ENCODE peak calls at places on chromosomes 11 and 22, in six cellular contexts. One of them, this sample, is unnamed.

GRCh38 chr11:44566952-44567875 is 1.8 kb downstream of the CD82 start:
- DNase-seq in stomach: no peak
- DNase-seq in endothelial cell of umbilical vein: no peak
- DNase-seq in right lobe of liver: no peak
- DNase-seq in Peyer's patch: peak; percentile 51
- DNase-seq in spleen: no peak
- DNase-seq in this sample: no peak

GRCh38 chr22:21726650-21727049 is 8.9 kb downstream of the YPEL1 start:
- DNase-seq in stomach: no peak
- DNase-seq in endothelial cell of umbilical vein: no peak
- DNase-seq in right lobe of liver: no peak
- DNase-seq in Peyer's patch: no peak
- DNase-seq in spleen: no peak
- DNase-seq in this sample: peak; percentile 62

GRCh38 chr11:88320149-88320559 is 17.4 kb downstream of the CTSC start:
- DNase-seq in stomach: no peak
- DNase-seq in endothelial cell of umbilical vein: peak; percentile 25
- DNase-seq in right lobe of liver: no peak
- DNase-seq in Peyer's patch: no peak
- DNase-seq in spleen: no peak
- DNase-seq in this sample: no peak

GRCh38 chr11:70158201-70158600 is 44.9 kb upstream of the FADD start:
- DNase-seq in stomach: no peak
- DNase-seq in endothelial cell of umbilical vein: no peak
- DNase-seq in right lobe of liver: peak; percentile 30
- DNase-seq in Peyer's patch: no peak
- DNase-seq in spleen: no peak
- DNase-seq in this sample: no peak

GRCh38 chr11:129372609-129373488 is 2.8 kb upstream of the BARX2 start:
- DNase-seq in stomach: no peak
- DNase-seq in endothelial cell of umbilical vein: no peak
- DNase-seq in right lobe of liver: no peak
- DNase-seq in Peyer's patch: no peak
- DNase-seq in spleen: no peak
- DNase-seq in this sample: no peak

GRCh38 chr22:36298118-36298517 is 45.2 kb downstream of the APOL1 start:
- DNase-seq in stomach: no peak
- DNase-seq in endothelial cell of umbilical vein: no peak
- DNase-seq in right lobe of liver: no peak
- DNase-seq in Peyer's patch: no peak
- DNase-seq in spleen: peak; percentile 30
- DNase-seq in this sample: no peak

GRCh38 chr11:13238879-13239514 is 38.6 kb upstream of the BMAL1 start:
- DNase-seq in stomach: peak; percentile 54
- DNase-seq in endothelial cell of umbilical vein: peak; percentile 38
- DNase-seq in right lobe of liver: peak; percentile 35
- DNase-seq in Peyer's patch: peak; percentile 34
- DNase-seq in spleen: no peak
- DNase-seq in this sample: peak; percentile 12

GRCh38 chr11:65606876-65607613 is 7.0 kb downstream of the MAP3K11 start:
- DNase-seq in stomach: peak; percentile 95
- DNase-seq in endothelial cell of umbilical vein: peak; percentile 96
- DNase-seq in right lobe of liver: peak; percentile 75
- DNase-seq in Peyer's patch: peak; percentile 47
- DNase-seq in spleen: peak; percentile 90
- DNase-seq in this sample: peak; percentile 65

GRCh38 chr11:8828580-8829358 is 82.2 kb upstream of the AKIP1 start:
- DNase-seq in stomach: no peak
- DNase-seq in endothelial cell of umbilical vein: no peak
- DNase-seq in right lobe of liver: no peak
- DNase-seq in Peyer's patch: no peak
- DNase-seq in spleen: no peak
- DNase-seq in this sample: no peak

GRCh38 chr11:10693509-10694071 is at the start of gene IRAG1:
- DNase-seq in stomach: peak; percentile 38
- DNase-seq in endothelial cell of umbilical vein: no peak
- DNase-seq in right lobe of liver: no peak
- DNase-seq in Peyer's patch: no peak
- DNase-seq in spleen: no peak
- DNase-seq in this sample: no peak

GRCh38 chr11:39236916-39237315 is 2222.5 kb downstream of the LRRC4C start:
- DNase-seq in stomach: no peak
- DNase-seq in endothelial cell of umbilical vein: no peak
- DNase-seq in right lobe of liver: no peak
- DNase-seq in Peyer's patch: no peak
- DNase-seq in spleen: no peak
- DNase-seq in this sample: no peak

GRCh38 chr11:297666-298405 is 1.5 kb downstream of the IFITM5 start:
- DNase-seq in stomach: no peak
- DNase-seq in endothelial cell of umbilical vein: no peak
- DNase-seq in right lobe of liver: peak; percentile 18
- DNase-seq in Peyer's patch: peak; percentile 55
- DNase-seq in spleen: peak; percentile 75
- DNase-seq in this sample: no peak

GRCh38 chr11:86904001-86904400 is 51.2 kb downstream of the FZD4 start:
- DNase-seq in stomach: no peak
- DNase-seq in endothelial cell of umbilical vein: no peak
- DNase-seq in right lobe of liver: no peak
- DNase-seq in Peyer's patch: no peak
- DNase-seq in spleen: no peak
- DNase-seq in this sample: no peak

GRCh38 chr22:24695958-24696511 is 78.5 kb downstream of the PIWIL3 start:
- DNase-seq in stomach: peak; percentile 47
- DNase-seq in endothelial cell of umbilical vein: no peak
- DNase-seq in right lobe of liver: no peak
- DNase-seq in Peyer's patch: no peak
- DNase-seq in spleen: no peak
- DNase-seq in this sample: no peak

GRCh38 chr22:42881982-42882656 is 25.0 kb upstream of the ARFGAP3 start:
- DNase-seq in stomach: peak; percentile 69
- DNase-seq in endothelial cell of umbilical vein: no peak
- DNase-seq in right lobe of liver: peak; percentile 84
- DNase-seq in Peyer's patch: no peak
- DNase-seq in spleen: no peak
- DNase-seq in this sample: no peak

GRCh38 chr11:112248216-112248615 is 12.4 kb downstream of the PLET1 start:
- DNase-seq in stomach: no peak
- DNase-seq in endothelial cell of umbilical vein: no peak
- DNase-seq in right lobe of liver: no peak
- DNase-seq in Peyer's patch: no peak
- DNase-seq in spleen: no peak
- DNase-seq in this sample: no peak

GRCh38 chr11:96748639-96749370 is 359.0 kb downstream of the JRKL start:
- DNase-seq in stomach: no peak
- DNase-seq in endothelial cell of umbilical vein: peak; percentile 75
- DNase-seq in right lobe of liver: no peak
- DNase-seq in Peyer's patch: no peak
- DNase-seq in spleen: no peak
- DNase-seq in this sample: no peak

GRCh38 chr11:66188580-66188979 is 79.9 kb upstream of the RAB1B start:
- DNase-seq in stomach: no peak
- DNase-seq in endothelial cell of umbilical vein: peak; percentile 77
- DNase-seq in right lobe of liver: no peak
- DNase-seq in Peyer's patch: no peak
- DNase-seq in spleen: no peak
- DNase-seq in this sample: no peak

GRCh38 chr22:46373838-46374662 is 38.5 kb downstream of the TRMU start:
- DNase-seq in stomach: no peak
- DNase-seq in endothelial cell of umbilical vein: peak; percentile 51
- DNase-seq in right lobe of liver: no peak
- DNase-seq in Peyer's patch: no peak
- DNase-seq in spleen: no peak
- DNase-seq in this sample: peak; percentile 60

GRCh38 chr22:35727436-35727835 is 9.8 kb downstream of the APOL5 start:
- DNase-seq in stomach: peak; percentile 24
- DNase-seq in endothelial cell of umbilical vein: no peak
- DNase-seq in right lobe of liver: no peak
- DNase-seq in Peyer's patch: no peak
- DNase-seq in spleen: no peak
- DNase-seq in this sample: no peak

GRCh38 chr11:76523147-76523546 is 78.3 kb downstream of the EMSY start:
- DNase-seq in stomach: no peak
- DNase-seq in endothelial cell of umbilical vein: no peak
- DNase-seq in right lobe of liver: no peak
- DNase-seq in Peyer's patch: no peak
- DNase-seq in spleen: no peak
- DNase-seq in this sample: no peak

GRCh38 chr11:113475160-113475761 is at the start of gene DRD2:
- DNase-seq in stomach: no peak
- DNase-seq in endothelial cell of umbilical vein: no peak
- DNase-seq in right lobe of liver: no peak
- DNase-seq in Peyer's patch: no peak
- DNase-seq in spleen: no peak
- DNase-seq in this sample: no peak

GRCh38 chr11:66728760-66729385 is at the start of gene SPTBN2:
- DNase-seq in stomach: no peak
- DNase-seq in endothelial cell of umbilical vein: no peak
- DNase-seq in right lobe of liver: no peak
- DNase-seq in Peyer's patch: no peak
- DNase-seq in spleen: no peak
- DNase-seq in this sample: no peak

GRCh38 chr22:23215294-23216204 is 35.2 kb downstream of the BCR start:
- DNase-seq in stomach: peak; percentile 66
- DNase-seq in endothelial cell of umbilical vein: peak; percentile 99
- DNase-seq in right lobe of liver: peak; percentile 2
- DNase-seq in Peyer's patch: no peak
- DNase-seq in spleen: peak; percentile 39
- DNase-seq in this sample: no peak

GRCh38 chr11:106077609-106078517 is at the start of gene AASDHPPT:
- DNase-seq in stomach: peak; percentile 34
- DNase-seq in endothelial cell of umbilical vein: peak; percentile 79
- DNase-seq in right lobe of liver: peak; percentile 20
- DNase-seq in Peyer's patch: no peak
- DNase-seq in spleen: no peak
- DNase-seq in this sample: no peak

GRCh38 chr22:29308148-29308790 is 1.8 kb downstream of the GAS2L1 start:
- DNase-seq in stomach: no peak
- DNase-seq in endothelial cell of umbilical vein: no peak
- DNase-seq in right lobe of liver: no peak
- DNase-seq in Peyer's patch: no peak
- DNase-seq in spleen: no peak
- DNase-seq in this sample: no peak

GRCh38 chr22:29305836-29306174 is 645 bp upstream of the GAS2L1 start:
- DNase-seq in stomach: no peak
- DNase-seq in endothelial cell of umbilical vein: no peak
- DNase-seq in right lobe of liver: no peak
- DNase-seq in Peyer's patch: no peak
- DNase-seq in spleen: no peak
- DNase-seq in this sample: no peak

GRCh38 chr22:29307658-29308147 is 1.3 kb downstream of the GAS2L1 start:
- DNase-seq in stomach: no peak
- DNase-seq in endothelial cell of umbilical vein: no peak
- DNase-seq in right lobe of liver: no peak
- DNase-seq in Peyer's patch: no peak
- DNase-seq in spleen: no peak
- DNase-seq in this sample: no peak

GRCh38 chr22:29306175-29306829 is at the start of gene GAS2L1:
- DNase-seq in stomach: peak; percentile 81
- DNase-seq in endothelial cell of umbilical vein: peak; percentile 85
- DNase-seq in right lobe of liver: peak; percentile 89
- DNase-seq in Peyer's patch: peak; percentile 37
- DNase-seq in spleen: peak; percentile 89
- DNase-seq in this sample: peak; percentile 73

GRCh38 chr22:29306830-29307657 is 594 bp downstream of the GAS2L1 start:
- DNase-seq in stomach: peak; percentile 83
- DNase-seq in endothelial cell of umbilical vein: peak; percentile 71
- DNase-seq in right lobe of liver: peak; percentile 89
- DNase-seq in Peyer's patch: peak; percentile 37
- DNase-seq in spleen: peak; percentile 86
- DNase-seq in this sample: peak; percentile 59
- TF ChIP-seq POLR2A in stomach: no peak
- TF ChIP-seq POLR2A in endothelial cell of umbilical vein: peak; percentile 51
- TF ChIP-seq POLR2A in right lobe of liver: peak; percentile 36
- TF ChIP-seq POLR2A in Peyer's patch: peak; percentile 25
- TF ChIP-seq POLR2A in spleen: no peak
- TF ChIP-seq POLR2A in this sample: no peak

GRCh38 chr11:74018331-74019005 is 9.6 kb upstream of the UCP3 start:
- DNase-seq in stomach: peak; percentile 97
- DNase-seq in endothelial cell of umbilical vein: no peak
- DNase-seq in right lobe of liver: peak; percentile 93
- DNase-seq in Peyer's patch: peak; percentile 48
- DNase-seq in spleen: no peak
- DNase-seq in this sample: no peak
- TF ChIP-seq POLR2A in stomach: no peak
- TF ChIP-seq POLR2A in endothelial cell of umbilical vein: no peak
- TF ChIP-seq POLR2A in right lobe of liver: no peak
- TF ChIP-seq POLR2A in Peyer's patch: no peak
- TF ChIP-seq POLR2A in spleen: no peak
- TF ChIP-seq POLR2A in this sample: no peak

GRCh38 chr22:44542561-44543222 is 44.7 kb upstream of the RTL6 start:
- DNase-seq in stomach: no peak
- DNase-seq in endothelial cell of umbilical vein: no peak
- DNase-seq in right lobe of liver: no peak
- DNase-seq in Peyer's patch: no peak
- DNase-seq in spleen: no peak
- DNase-seq in this sample: no peak

GRCh38 chr22:44541671-44542319 is 43.8 kb upstream of the RTL6 start:
- DNase-seq in stomach: no peak
- DNase-seq in endothelial cell of umbilical vein: no peak
- DNase-seq in right lobe of liver: no peak
- DNase-seq in Peyer's patch: no peak
- DNase-seq in spleen: no peak
- DNase-seq in this sample: no peak

GRCh38 chr22:44543781-44544181 is 45.7 kb upstream of the RTL6 start:
- DNase-seq in stomach: no peak
- DNase-seq in endothelial cell of umbilical vein: no peak
- DNase-seq in right lobe of liver: no peak
- DNase-seq in Peyer's patch: no peak
- DNase-seq in spleen: no peak
- DNase-seq in this sample: no peak

GRCh38 chr22:44544523-44545433 is 46.7 kb upstream of the RTL6 start:
- DNase-seq in stomach: no peak
- DNase-seq in endothelial cell of umbilical vein: no peak
- DNase-seq in right lobe of liver: no peak
- DNase-seq in Peyer's patch: no peak
- DNase-seq in spleen: no peak
- DNase-seq in this sample: no peak

DNA sequence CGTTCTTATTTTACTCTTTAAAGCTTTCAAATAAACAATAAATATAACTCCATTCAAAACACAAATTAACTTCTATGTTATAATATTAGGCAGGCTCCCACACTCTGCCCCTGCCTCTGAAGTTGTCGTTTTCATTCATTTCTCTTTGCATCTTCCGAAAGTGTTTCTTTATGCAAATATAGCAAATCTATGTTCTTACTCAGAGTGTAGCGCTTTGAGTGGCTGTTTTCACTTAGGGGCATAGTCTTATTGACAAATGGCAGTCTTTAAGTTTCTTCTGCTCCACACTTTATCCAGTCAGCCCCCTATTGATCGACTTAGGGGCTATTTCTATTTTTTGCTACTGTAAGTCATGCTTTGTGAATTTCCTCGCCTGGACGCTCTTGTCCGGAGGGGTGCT is 45.3 kb upstream of the RTL6 start:
- DNase-seq in stomach: no peak
- DNase-seq in endothelial cell of umbilical vein: no peak
- DNase-seq in right lobe of liver: no peak
- DNase-seq in Peyer's patch: no peak
- DNase-seq in spleen: no peak
- DNase-seq in this sample: no peak
- TF ChIP-seq POLR2A in stomach: no peak
- TF ChIP-seq POLR2A in endothelial cell of umbilical vein: no peak
- TF ChIP-seq POLR2A in right lobe of liver: no peak
- TF ChIP-seq POLR2A in Peyer's patch: no peak
- TF ChIP-seq POLR2A in spleen: no peak
- TF ChIP-seq POLR2A in this sample: no peak

GRCh38 chr11:93116641-93117577 is 80.9 kb downstream of the SLC36A4 start:
- DNase-seq in stomach: peak; percentile 48
- DNase-seq in endothelial cell of umbilical vein: no peak
- DNase-seq in right lobe of liver: no peak
- DNase-seq in Peyer's patch: no peak
- DNase-seq in spleen: no peak
- DNase-seq in this sample: no peak
- TF ChIP-seq POLR2A in stomach: no peak
- TF ChIP-seq POLR2A in endothelial cell of umbilical vein: no peak
- TF ChIP-seq POLR2A in right lobe of liver: no peak
- TF ChIP-seq POLR2A in Peyer's patch: no peak
- TF ChIP-seq POLR2A in spleen: no peak
- TF ChIP-seq POLR2A in this sample: no peak